ENCODE peak calls at places on chromosomes 7 and 10, in ten cellular contexts. Q, A, J, L, U, N, O, I, T and D are unnamed samples.

GRCh38 chr7:17626215-17626614 is 314.1 kb downstream of the SNX13 start:
- DNase-seq in Q (no peak), A (no peak), J (no peak), L (no peak), U (no peak), N (no peak), O (no peak), I (no peak), T (no peak), D (no peak)

GRCh38 chr10:3980139-3980538 is 195.1 kb upstream of the KLF6 start:
- DNase-seq in Q (no peak), A (no peak), J (no peak), L (no peak), U (no peak), N (no peak), O (no peak), I (no peak), T (no peak), D (no peak)

GRCh38 chr10:132509506-132510173 is 27.9 kb upstream of the INPP5A start:
- DNase-seq in Q (no peak), A (peak; percentile 8), J (peak; percentile 54), L (no peak), U (no peak), N (no peak), O (no peak), I (no peak), T (no peak), D (no peak)

GRCh38 chr10:86163522-86164215 is 202.9 kb downstream of the GRID1 start:
- DNase-seq in Q (peak; percentile 20), A (no peak), J (peak; percentile 63), L (no peak), U (peak; percentile 48), N (no peak), O (no peak), I (no peak), T (no peak), D (no peak)

GRCh38 chr7:128247108-128247507 is 6.0 kb downstream of the LEP start:
- DNase-seq in Q (no peak), A (no peak), J (no peak), L (no peak), U (no peak), N (no peak), O (no peak), I (no peak), T (no peak), D (no peak)

GRCh38 chr10:126212653-126213052 is 175.6 kb downstream of the ADAM12 start:
- DNase-seq in Q (no peak), A (no peak), J (no peak), L (no peak), U (no peak), N (no peak), O (no peak), I (no peak), T (no peak), D (no peak)

GRCh38 chr10:60238408-60239100 is 151.1 kb downstream of the ANK3 start:
- DNase-seq in Q (no peak), A (no peak), J (no peak), L (no peak), U (no peak), N (peak; percentile 35), O (peak; percentile 44), I (no peak), T (peak; percentile 20), D (no peak)

GRCh38 chr10:103451091-103451801 is 924 bp downstream of the CALHM2 start:
- DNase-seq in Q (peak; percentile 52), A (peak; percentile 51), J (peak; percentile 93), L (peak; percentile 52), U (no peak), N (peak; percentile 25), O (peak; percentile 35), I (peak; percentile 52), T (peak; percentile 49), D (peak; percentile 78)

GRCh38 chr7:117203205-117203604 is 119.7 kb downstream of the WNT2 start:
- DNase-seq in Q (no peak), A (no peak), J (no peak), L (no peak), U (no peak), N (no peak), O (no peak), I (no peak), T (no peak), D (no peak)

GRCh38 chr10:96369890-96370574 is 11.2 kb upstream of the OPALIN start:
- DNase-seq in Q (no peak), A (no peak), J (no peak), L (no peak), U (no peak), N (peak; percentile 48), O (no peak), I (no peak), T (no peak), D (no peak)

GRCh38 chr7:27130540-27131389 is at the start of gene HOXA4:
- DNase-seq in Q (peak; percentile 94), A (peak; percentile 94), J (peak; percentile 91), L (peak; percentile 84), U (peak; percentile 77), N (peak; percentile 84), O (peak; percentile 69), I (peak; percentile 89), T (peak; percentile 60), D (peak; percentile 92)

GRCh38 chr7:39458346-39458745 is 107.9 kb upstream of the YAE1 start:
- DNase-seq in Q (no peak), A (no peak), J (no peak), L (no peak), U (no peak), N (no peak), O (no peak), I (no peak), T (peak; percentile 38), D (no peak)

GRCh38 chr10:44063686-44064085 is 321.2 kb downstream of the CXCL12 start:
- DNase-seq in Q (no peak), A (no peak), J (no peak), L (no peak), U (no peak), N (no peak), O (no peak), I (no peak), T (no peak), D (no peak)

GRCh38 chr10:12513003-12513365 is 163.6 kb downstream of the CAMK1D start:
- DNase-seq in Q (no peak), A (no peak), J (no peak), L (no peak), U (no peak), N (no peak), O (no peak), I (no peak), T (no peak), D (no peak)

GRCh38 chr10:62050627-62050924 is 149.1 kb downstream of the ARID5B start:
- DNase-seq in Q (no peak), A (no peak), J (no peak), L (no peak), U (no peak), N (no peak), O (no peak), I (no peak), T (no peak), D (no peak)

GRCh38 chr10:62049815-62050626 is 148.5 kb downstream of the ARID5B start:
- DNase-seq in Q (no peak), A (no peak), J (no peak), L (no peak), U (no peak), N (no peak), O (no peak), I (peak; percentile 64), T (no peak), D (no peak)

GRCh38 chr10:62047960-62048383 is 146.5 kb downstream of the ARID5B start:
- DNase-seq in Q (peak; percentile 44), A (peak; percentile 63), J (no peak), L (peak; percentile 50), U (peak; percentile 25), N (no peak), O (no peak), I (peak; percentile 42), T (no peak), D (no peak)

GRCh38 chr10:62048473-62048872 is 147.0 kb downstream of the ARID5B start:
- DNase-seq in Q (no peak), A (no peak), J (no peak), L (no peak), U (no peak), N (no peak), O (no peak), I (peak; percentile 16), T (no peak), D (no peak)

DNA sequence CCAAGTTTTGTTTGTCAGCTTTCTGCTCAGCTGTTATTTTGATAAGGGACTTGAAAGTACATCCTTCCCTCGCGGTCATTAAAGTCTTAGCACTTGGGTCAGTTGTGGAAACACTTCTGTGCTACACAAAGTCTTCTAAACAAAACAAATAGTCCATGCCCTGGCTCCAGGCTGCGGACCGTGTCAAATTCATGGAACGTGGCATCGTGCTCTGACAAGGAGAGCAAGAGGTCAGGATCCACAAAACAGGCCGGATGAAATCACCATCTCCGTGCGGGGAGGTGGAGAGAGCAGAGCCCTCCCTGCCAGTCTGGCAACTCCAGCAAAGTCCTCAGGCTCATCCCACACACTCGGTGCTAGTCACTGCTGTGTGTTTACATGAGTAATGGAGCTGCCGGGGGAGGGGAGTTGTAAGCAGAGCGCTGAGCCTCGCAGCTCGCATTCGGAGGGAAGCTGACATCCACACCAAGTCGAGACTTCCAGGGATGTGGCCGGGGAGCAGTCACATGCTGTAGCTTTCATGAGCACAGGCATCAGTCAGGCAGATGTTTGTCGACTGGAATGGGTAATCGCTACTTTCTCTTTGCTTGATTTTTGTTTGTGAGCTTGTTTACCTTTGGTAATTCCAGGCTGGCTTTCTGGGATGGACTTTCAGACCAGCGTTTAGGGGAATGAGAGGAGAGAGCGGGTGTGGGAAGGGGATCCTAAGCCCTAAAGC is 147.6 kb downstream of the ARID5B start:
- DNase-seq in Q (peak; percentile 79), A (peak; percentile 99), J (peak; percentile 83), L (peak; percentile 90), U (peak; percentile 94), N (peak; percentile 82), O (peak; percentile 74), I (peak; percentile 95), T (peak; percentile 72), D (peak; percentile 91)
- TF ChIP-seq POLR2A in Q (peak; percentile 86), A (peak; percentile 98), J (peak; percentile 49), L (peak; percentile 95), U (peak; percentile 91), N (peak; percentile 26), O (no peak), I (peak; percentile 40), T (no peak), D (peak; percentile 96)

GRCh38 chr7:25854608-25855497 is 297.1 kb upstream of the NFE2L3 start:
- DNase-seq in Q (peak; percentile 81), A (peak; percentile 89), J (no peak), L (peak; percentile 84), U (peak; percentile 66), N (peak; percentile 98), O (no peak), I (peak; percentile 99), T (peak; percentile 32), D (peak; percentile 93)
- TF ChIP-seq POLR2A in Q (peak; percentile 91), A (peak; percentile 93), J (no peak), L (peak; percentile 52), U (no peak), N (no peak), O (no peak), I (peak; percentile 81), T (no peak), D (peak; percentile 72)

GRCh38 chr10:42367532-42368230 is 270.7 kb downstream of the ZNF33B start:
- DNase-seq in Q (peak; percentile 9), A (peak; percentile 60), J (peak; percentile 78), L (peak; percentile 82), U (no peak), N (no peak), O (no peak), I (peak; percentile 80), T (peak; percentile 93), D (peak; percentile 70)
- TF ChIP-seq POLR2A in Q (no peak), A (no peak), J (no peak), L (peak; percentile 52), U (no peak), N (no peak), O (no peak), I (no peak), T (no peak), D (no peak)

GRCh38 chr10:67533376-67533775 is 162.6 kb downstream of the CTNNA3 start:
- DNase-seq in Q (no peak), A (no peak), J (no peak), L (no peak), U (no peak), N (no peak), O (no peak), I (no peak), T (no peak), D (no peak)
- TF ChIP-seq POLR2A in Q (no peak), A (no peak), J (no peak), L (no peak), U (no peak), N (no peak), O (no peak), I (no peak), T (no peak), D (no peak)